ENCODE peak calls at places on chromosomes 2 and 18, in seven cellular contexts. Z, A, Y, J, D, V and H are unnamed samples.

GRCh38 chr2:25673170-25674002 is at the start of gene DTNB:
- DNase-seq in J (peak; percentile 82), Y (peak; percentile 54), V (peak; percentile 86), Z (peak; percentile 81), A (peak; percentile 95), D (peak; percentile 92), H (peak; percentile 76)

GRCh38 chr18:79481041-79481790 is 85.5 kb downstream of the NFATC1 start:
- DNase-seq in A (peak; percentile 70), J (peak; percentile 5), D (peak; percentile 56), Y (no peak), V (no peak), Z (peak; percentile 19), H (no peak)

GRCh38 chr2:118003396-118003824 is 10.5 kb downstream of the CCDC93 start:
- DNase-seq in J (no peak), Z (no peak), D (peak; percentile 68), A (no peak), V (peak; percentile 44), Y (peak; percentile 85), H (peak; percentile 60)

GRCh38 chr18:79479761-79480161 is 84.0 kb downstream of the NFATC1 start:
- DNase-seq in V (no peak), Z (peak; percentile 27), J (peak; percentile 6), A (peak; percentile 67), Y (no peak), D (peak; percentile 59), H (no peak)

GRCh38 chr2:136381722-136382633 is 264.0 kb upstream of the CXCR4 start:
- DNase-seq in J (no peak), Y (no peak), A (no peak), D (no peak), V (peak; percentile 71), Z (no peak), H (no peak)

GRCh38 chr2:237414056-237414661 is at the start of gene COL6A3:
- DNase-seq in D (peak; percentile 94), Y (peak; percentile 98), V (peak; percentile 43), A (no peak), Z (peak; percentile 79), J (peak; percentile 73), H (peak; percentile 50)

GRCh38 chr2:101145406-101145805 is 5.8 kb downstream of the TBC1D8 start:
- DNase-seq in A (no peak), Y (no peak), V (no peak), J (no peak), Z (peak; percentile 30), D (no peak), H (no peak)

GRCh38 chr2:60512063-60512622 is 41.3 kb downstream of the BCL11A start:
- DNase-seq in Y (no peak), A (no peak), V (no peak), Z (no peak), J (no peak), D (no peak), H (no peak)

GRCh38 chr2:64401501-64401880 is 52.5 kb upstream of the LGALSL start:
- DNase-seq in Y (no peak), J (no peak), A (no peak), D (no peak), Z (no peak), V (peak; percentile 51), H (peak; percentile 46)

GRCh38 chr18:48676756-48677368 is 138.0 kb downstream of the CTIF start:
- DNase-seq in V (peak; percentile 70), Z (peak; percentile 79), Y (peak; percentile 38), J (peak; percentile 68), A (peak; percentile 94), D (peak; percentile 83), H (peak; percentile 53)

DNA sequence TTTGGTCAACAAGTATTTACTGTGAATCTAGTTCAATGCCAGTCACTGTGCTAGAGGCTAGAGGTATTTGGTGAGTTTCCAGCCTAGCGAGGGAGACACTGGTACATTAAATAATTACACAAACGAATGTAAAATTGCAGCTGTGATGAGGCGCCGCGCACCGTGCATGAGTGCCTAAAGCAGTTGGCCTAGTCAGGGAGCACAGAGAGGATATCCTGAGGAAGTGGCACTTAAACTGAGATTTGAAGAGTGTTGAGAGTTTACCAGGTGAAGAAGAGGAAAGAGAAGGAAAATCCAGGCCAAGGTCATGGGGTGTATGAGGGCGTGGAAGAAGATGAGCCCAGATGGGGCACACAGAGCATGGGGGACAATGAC is 157.6 kb upstream of the NDUFV2 start:
- DNase-seq in V (no peak), J (no peak), A (no peak), D (no peak), Z (no peak), Y (no peak), H (no peak)
- H3K4me1 ChIP-seq in V (no peaks in the 10 kb centered on the region), J (peaks cover 4% of the 10 kb centered on the region), A (no peaks in the 10 kb centered on the region), D (no peaks in the 10 kb centered on the region), Z (no peaks in the 10 kb centered on the region), Y (peaks cover 33% of the 10 kb centered on the region), H (no peaks in the 10 kb centered on the region)

DNA sequence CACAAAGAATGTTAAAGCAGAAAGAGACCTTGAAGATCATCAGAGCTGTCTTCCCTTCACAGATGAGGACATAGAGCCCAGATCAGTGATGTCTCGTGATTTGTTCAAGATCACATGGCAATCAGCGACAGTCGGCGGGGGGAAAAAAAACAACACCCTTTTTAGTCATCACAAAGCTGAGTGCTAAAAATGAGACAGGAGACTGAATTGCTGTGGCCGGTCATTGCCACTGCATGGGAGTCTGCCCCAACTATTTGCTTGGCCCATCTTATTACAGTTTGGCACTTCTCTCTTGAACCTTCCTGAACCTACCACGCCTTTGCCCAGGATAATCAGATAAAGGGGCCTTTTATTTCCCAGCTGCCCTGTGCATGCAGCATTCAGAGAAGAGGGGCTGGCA is 42.7 kb downstream of the SETBP1 start:
- DNase-seq in J (no peak), Y (no peak), Z (no peak), D (no peak), V (no peak), A (no peak), H (no peak)
- H3K4me3 ChIP-seq in J (no peak overlapping the region), Y (no peak overlapping the region), Z (no peak overlapping the region), D (no peak overlapping the region), V (no peak overlapping the region), A (no peak overlapping the region), H (no peak overlapping the region)

GRCh38 chr2:127324635-127325034 is 30.7 kb upstream of the ERCC3 start:
- DNase-seq in J (no peak), Y (peak; percentile 68), D (no peak), V (no peak), A (no peak), Z (no peak), H (no peak)

GRCh38 chr2:127330753-127331152 is 36.8 kb upstream of the ERCC3 start:
- DNase-seq in D (no peak), V (no peak), J (no peak), A (no peak), Z (no peak), Y (no peak), H (no peak)

GRCh38 chr2:127320586-127321275 is 26.8 kb upstream of the ERCC3 start:
- DNase-seq in J (no peak), A (no peak), Y (peak; percentile 30), Z (no peak), D (no peak), V (no peak), H (no peak)

GRCh38 chr2:127321306-127321705 is 27.4 kb upstream of the ERCC3 start:
- DNase-seq in Z (no peak), Y (peak; percentile 73), D (no peak), J (no peak), V (no peak), A (no peak), H (no peak)

DNA sequence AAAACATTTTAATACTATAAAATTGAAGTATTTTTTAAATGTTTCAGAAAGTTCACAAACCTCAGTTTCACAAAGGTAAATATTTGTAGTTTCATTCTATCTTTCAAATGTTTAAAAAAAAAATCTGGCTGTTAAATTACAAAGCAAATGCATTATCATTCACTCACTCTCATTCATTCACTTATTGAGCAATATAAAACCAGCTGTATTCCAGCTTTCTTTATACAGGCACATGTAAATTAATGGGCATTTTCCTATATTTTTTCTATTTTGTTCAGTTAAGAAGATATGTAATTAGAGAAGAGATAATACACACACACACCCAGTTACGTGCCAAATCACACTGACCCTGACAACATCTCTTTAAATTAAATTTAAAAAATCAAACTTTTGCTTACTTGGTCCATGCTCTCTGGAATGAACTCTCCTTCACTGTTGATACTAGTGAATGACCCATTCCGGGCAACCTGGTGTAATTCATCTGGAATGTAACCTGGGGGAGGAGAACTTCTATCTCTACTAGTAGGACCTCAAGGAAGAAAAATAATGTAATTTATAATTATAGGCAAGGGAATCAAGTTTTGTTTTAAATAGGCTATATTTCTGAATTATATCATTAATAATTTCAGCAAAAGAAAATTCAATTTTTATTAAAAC is 32.5 kb upstream of the ERCC3 start:
- DNase-seq in A (no peak), V (no peak), J (no peak), D (no peak), Y (peak; percentile 32), Z (no peak), H (no peak)
- H3K36me3 ChIP-seq in A (no peaks in the 10 kb centered on the region), V (peaks cover 42% of the 10 kb centered on the region), J (peaks cover 92% of the 10 kb centered on the region), D (no peaks in the 10 kb centered on the region), Y (peaks cover 14% of the 10 kb centered on the region), Z (peaks cover 97% of the 10 kb centered on the region), H (peaks cover 18% of the 10 kb centered on the region)

DNA sequence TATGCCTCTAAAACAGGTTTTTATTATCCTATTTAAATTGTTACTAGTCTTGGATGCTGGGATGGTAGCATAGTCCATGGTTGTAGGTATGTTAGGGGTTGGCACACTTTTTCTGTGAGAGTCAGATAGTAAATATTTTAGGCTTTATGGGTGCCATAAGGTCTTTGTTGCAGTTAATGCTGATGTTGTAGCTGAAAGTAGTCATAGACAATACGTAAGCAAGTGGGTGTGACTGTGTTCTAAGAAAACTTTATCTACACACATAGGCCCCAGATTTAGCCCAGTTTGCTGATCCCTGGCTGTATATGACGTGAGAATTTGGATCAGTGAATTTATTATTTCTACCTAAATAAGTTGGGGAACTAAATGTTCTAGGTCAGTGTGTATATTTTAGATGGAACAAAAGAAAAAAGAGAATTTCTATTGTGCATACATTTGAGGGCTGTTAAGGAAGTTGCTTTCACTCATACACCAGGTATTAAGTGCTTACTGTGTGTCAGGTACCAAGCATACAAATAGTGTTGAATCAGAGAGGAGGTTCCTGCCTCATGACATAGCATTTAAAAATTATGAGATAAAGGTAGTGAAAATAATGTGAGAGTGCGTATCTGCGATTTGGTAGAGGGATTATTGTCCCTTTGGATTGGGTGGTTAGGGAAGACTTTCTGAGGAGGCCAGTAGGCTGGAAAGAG is 39.4 kb downstream of the AGFG1 start:
- DNase-seq in J (no peak), Y (no peak), Z (no peak), A (no peak), V (no peak), D (no peak), H (no peak)
- H3K4me1 ChIP-seq in J (peaks cover 98% of the 10 kb centered on the region), Y (peaks cover 16% of the 10 kb centered on the region), Z (peaks cover 73% of the 10 kb centered on the region), A (no peaks in the 10 kb centered on the region), V (peaks cover 22% of the 10 kb centered on the region), D (no peaks in the 10 kb centered on the region), H (peaks cover 38% of the 10 kb centered on the region)